ENCODE peak calls at places on chromosomes 12 and 14, in eight cellular contexts. H is ELR; Q is activated naive CD4-positive, alpha-beta T cell treated with anti-CD3 and anti-CD28 coated beads, Interleukin-2, amount 50 U/mL, for 16 hours; E is HCT116; A is Daoy; J is left cardiac atrium; V is SHP77; K is stimulated activated CD4-positive, alpha-beta T cell treated with anti-CD3 and anti-CD28 coated beads, Interleukin-1b, Interleukin-23, amount 100 ng/mL, for 1 hour. F is an unnamed sample.

GRCh38 chr12:121124402-121125109 is 8.1 kb upstream of the P2RX7 start:
- DNase-seq in H (peak), Q (no peak), E (peak), A (peak), J (no peak), V (no peak), K (no peak), F (no peak)

GRCh38 chr14:31391977-31392503 is 28.3 kb downstream of the HEATR5A start:
- DNase-seq in H (no peak), Q (no peak), E (no peak), A (no peak), J (no peak), V (no peak), K (no peak), F (no peak)

GRCh38 chr12:51392556-51393237 is 1.5 kb upstream of the GALNT6 start:
- DNase-seq in H (peak), Q (peak), E (no peak), A (no peak), J (no peak), V (peak), K (no peak), F (no peak)

GRCh38 chr14:59428581-59429012 is 36.6 kb downstream of the GPR135 start:
- DNase-seq in H (peak), Q (no peak), E (no peak), A (peak), J (no peak), V (no peak), K (no peak), F (no peak)

GRCh38 chr14:105470812-105471771 is 3.5 kb upstream of the CRIP2 start:
- DNase-seq in H (no peak), Q (no peak), E (no peak), A (no peak), J (peak), V (no peak), K (no peak), F (no peak)

GRCh38 chr14:72528059-72528950 is 365.6 kb downstream of the DPF3 start:
- DNase-seq in H (peak), Q (no peak), E (no peak), A (no peak), J (no peak), V (no peak), K (no peak), F (no peak)

GRCh38 chr12:43072431-43072830 is 479.6 kb downstream of the ADAMTS20 start:
- DNase-seq in H (no peak), Q (no peak), E (no peak), A (no peak), J (no peak), V (no peak), K (no peak), F (no peak)

GRCh38 chr14:93086441-93087055 is 29.2 kb downstream of the ITPK1 start:
- DNase-seq in H (peak), Q (no peak), E (no peak), A (peak), J (no peak), V (no peak), K (no peak), F (no peak)

GRCh38 chr12:94620611-94621010 is 29.7 kb downstream of the TMCC3 start:
- DNase-seq in H (no peak), Q (no peak), E (no peak), A (no peak), J (no peak), V (no peak), K (no peak), F (no peak)

GRCh38 chr12:101582937-101583336 is 11.8 kb upstream of the MYBPC1 start:
- DNase-seq in H (no peak), Q (no peak), E (no peak), A (no peak), J (no peak), V (no peak), K (no peak), F (no peak)

GRCh38 chr14:52895000-52895399 is 55.9 kb downstream of the FERMT2 start:
- DNase-seq in H (peak), Q (no peak), E (peak), A (no peak), J (no peak), V (no peak), K (no peak), F (no peak)

GRCh38 chr12:79692860-79693605 is 2.3 kb upstream of the PAWR start:
- DNase-seq in H (no peak), Q (no peak), E (no peak), A (peak), J (no peak), V (no peak), K (no peak), F (no peak)

GRCh38 chr14:85599939-85600338 is 70.0 kb downstream of the FLRT2 start:
- DNase-seq in H (peak), Q (no peak), E (no peak), A (no peak), J (no peak), V (no peak), K (no peak), F (no peak)

GRCh38 chr14:103656031-103656757 is 27.2 kb downstream of the KLC1 start:
- DNase-seq in H (peak), Q (no peak), E (no peak), A (no peak), J (no peak), V (no peak), K (no peak), F (no peak)

GRCh38 chr12:102939670-102940222 is 17.7 kb upstream of the ASCL1 start:
- DNase-seq in H (no peak), Q (no peak), E (no peak), A (no peak), J (no peak), V (no peak), K (no peak), F (no peak)

GRCh38 chr12:68665016-68665569 is 21.7 kb upstream of the NUP107 start:
- DNase-seq in H (peak), Q (no peak), E (no peak), A (no peak), J (no peak), V (no peak), K (no peak), F (no peak)

GRCh38 chr12:78392918-78393317 is 471.7 kb upstream of the SYT1 start:
- DNase-seq in H (peak), Q (no peak), E (no peak), A (no peak), J (no peak), V (no peak), K (no peak), F (no peak)

GRCh38 chr14:49892301-49892635 is 614 bp upstream of the ARF6 start:
- DNase-seq in H (peak), Q (peak), E (no peak), A (peak), J (peak), V (peak), K (no peak), F (no peak)

GRCh38 chr14:75240781-75241180 is 37.8 kb upstream of the FOS start:
- DNase-seq in H (no peak), Q (no peak), E (no peak), A (no peak), J (no peak), V (no peak), K (no peak), F (no peak)

GRCh38 chr12:93125126-93125525 is 196.0 kb upstream of the EEA1 start:
- DNase-seq in H (no peak), Q (no peak), E (no peak), A (no peak), J (no peak), V (no peak), K (no peak), F (no peak)

GRCh38 chr14:64423987-64424386 is 35.8 kb downstream of the MTHFD1 start:
- DNase-seq in H (peak), Q (no peak), E (no peak), A (no peak), J (no peak), V (no peak), K (no peak), F (no peak)

GRCh38 chr12:110721570-110721969 is 21.1 kb downstream of the PPP1CC start:
- DNase-seq in H (no peak), Q (no peak), E (no peak), A (no peak), J (no peak), V (no peak), K (no peak), F (no peak)